ENCODE peak calls at places on chromosome 1, in four cellular contexts. Q is ovary, M is GDM1, V is lower lobe of right lung. B is an unnamed sample.

GRCh38 chr1:180633092-180634045 is 1.5 kb downstream of the XPR1 start:
- DNase-seq in Q (no peak), M (no peak), V (no peak), B (no peak)

GRCh38 chr1:35597870-35598269 is 24.8 kb downstream of the TFAP2E start:
- DNase-seq in Q (no peak), M (no peak), V (no peak), B (no peak)

GRCh38 chr1:181099152-181100014 is 10.9 kb downstream of the IER5 start:
- DNase-seq in Q (no peak), M (peak), V (no peak), B (no peak)

GRCh38 chr1:225629483-225629882 is 23.4 kb downstream of the ENAH start:
- DNase-seq in Q (no peak), M (no peak), V (no peak), B (no peak)

GRCh38 chr1:239812580-239812979 is 279.1 kb upstream of the FMN2 start:
- DNase-seq in Q (no peak), M (no peak), V (no peak), B (no peak)

GRCh38 chr1:48175116-48175515 is 47.4 kb upstream of the SLC5A9 start:
- DNase-seq in Q (no peak), M (no peak), V (no peak), B (no peak)

GRCh38 chr1:196361112-196361714 is 247.0 kb downstream of the KCNT2 start:
- DNase-seq in Q (no peak), M (no peak), V (no peak), B (no peak)

GRCh38 chr1:28150125-28150780 is 26.2 kb downstream of the PTAFR start:
- DNase-seq in Q (no peak), M (no peak), V (no peak), B (no peak)

GRCh38 chr1:108592030-108592759 is 32.3 kb downstream of the EEIG2 start:
- DNase-seq in Q (no peak), M (no peak), V (no peak), B (no peak)

GRCh38 chr1:93716974-93717373 is 35.3 kb upstream of the BCAR3 start:
- DNase-seq in Q (no peak), M (no peak), V (no peak), B (no peak)

GRCh38 chr1:195915826-195916225 is 692.4 kb downstream of the KCNT2 start:
- DNase-seq in Q (no peak), M (no peak), V (no peak), B (no peak)

GRCh38 chr1:18294437-18295176 is 186.1 kb upstream of the KLHDC7A start:
- DNase-seq in Q (no peak), M (no peak), V (no peak), B (no peak)

GRCh38 chr1:36463404-36463772 is 796 bp downstream of the MRPS15 start:
- DNase-seq in Q (no peak), M (no peak), V (no peak), B (no peak)

GRCh38 chr1:60388092-60388987 is 314.8 kb upstream of the C1orf87 start:
- DNase-seq in Q (no peak), M (no peak), V (no peak), B (no peak)

GRCh38 chr1:33918368-33918767 is 54.5 kb downstream of the HMGB4 start:
- DNase-seq in Q (no peak), M (no peak), V (no peak), B (no peak)

GRCh38 chr1:87305762-87306161 is 22.9 kb upstream of the LMO4 start:
- DNase-seq in Q (no peak), M (no peak), V (no peak), B (no peak)

GRCh38 chr1:41742219-41742618 is 176.5 kb downstream of the HIVEP3 start:
- DNase-seq in Q (no peak), M (no peak), V (no peak), B (no peak)

GRCh38 chr1:6667139-6667538 is 34.5 kb downstream of the DNAJC11 start:
- DNase-seq in Q (no peak), M (no peak), V (no peak), B (no peak)

GRCh38 chr1:94989398-94989797 is 62.5 kb upstream of the CNN3 start:
- DNase-seq in Q (no peak), M (no peak), V (no peak), B (peak)

GRCh38 chr1:17250601-17251000 is 1.7 kb downstream of the PADI3 start:
- DNase-seq in Q (no peak), M (peak), V (no peak), B (no peak)

GRCh38 chr1:210882414-210883221 is 251.3 kb downstream of the KCNH1 start:
- DNase-seq in Q (no peak), M (no peak), V (no peak), B (no peak)

GRCh38 chr1:44237721-44238457 is 24.6 kb downstream of the DMAP1 start:
- DNase-seq in Q (peak), M (no peak), V (peak), B (no peak)

GRCh38 chr1:20997602-20998235 is 179.0 kb downstream of the EIF4G3 start:
- DNase-seq in Q (no peak), M (no peak), V (no peak), B (no peak)

GRCh38 chr1:77273891-77274290 is 7.9 kb upstream of the AK5 start:
- DNase-seq in Q (no peak), M (no peak), V (no peak), B (no peak)

GRCh38 chr1:11501491-11501897 is 22.5 kb downstream of the DISP3 start:
- DNase-seq in Q (peak), M (no peak), V (no peak), B (peak)

GRCh38 chr1:8903908-8904650 is 25.6 kb upstream of the ENO1 start:
- DNase-seq in Q (peak), M (no peak), V (no peak), B (no peak)

GRCh38 chr1:205430631-205431305 is 8.9 kb upstream of the LEMD1 start:
- DNase-seq in Q (peak), M (peak), V (peak), B (peak)

GRCh38 chr1:227453962-227454361 is 109.4 kb upstream of the ZNF678 start:
- DNase-seq in Q (no peak), M (no peak), V (no peak), B (no peak)

GRCh38 chr1:36425791-36426190 is 24.5 kb downstream of the OSCP1 start:
- DNase-seq in Q (no peak), M (no peak), V (no peak), B (no peak)

GRCh38 chr1:239418683-239419082 is 32.3 kb downstream of the CHRM3 start:
- DNase-seq in Q (no peak), M (no peak), V (no peak), B (no peak)

GRCh38 chr1:54973205-54973921 is 7.1 kb upstream of the TMEM61 start:
- DNase-seq in Q (no peak), M (no peak), V (no peak), B (peak)

GRCh38 chr1:43552813-43553212 is 22.1 kb downstream of the PTPRF start:
- DNase-seq in Q (peak), M (no peak), V (peak), B (peak)

GRCh38 chr1:220330265-220330664 is 58.0 kb upstream of the RAB3GAP2 start:
- DNase-seq in Q (no peak), M (no peak), V (no peak), B (no peak)

GRCh38 chr1:202281316-202282016 is 60.3 kb downstream of the UBE2T start:
- DNase-seq in Q (no peak), M (no peak), V (no peak), B (no peak)

GRCh38 chr1:110338200-110339039 is 757 bp upstream of the RBM15 start:
- DNase-seq in Q (peak), M (peak), V (peak), B (peak)

GRCh38 chr1:162159515-162159914 is 90.0 kb downstream of the NOS1AP start:
- DNase-seq in Q (no peak), M (no peak), V (no peak), B (no peak)

GRCh38 chr1:52801011-52801410 is 41.5 kb upstream of the ZYG11A start:
- DNase-seq in Q (no peak), M (no peak), V (no peak), B (no peak)

B was measured in left ventricle myocardium inferior.